ENCODE peak calls at places on chromosomes 13 and 19, in eight cellular contexts. Y is heart right ventricle, D is PC-9, Q is PC-3, G is A549, V is NT2/D1, E is heart left ventricle, H is AG10803. C is an unnamed sample.

GRCh38 chr13:30607908-30608307 is 9.8 kb upstream of the USPL1 start:
- DNase-seq in Y (no peak), D (no peak), Q (no peak), G (no peak), V (no peak), E (no peak), H (no peak), C (no peak)

GRCh38 chr13:77014906-77015685 is 11.9 kb downstream of the FBXL3 start:
- DNase-seq in Y (no peak), D (no peak), Q (no peak), G (no peak), V (no peak), E (no peak), H (no peak), C (no peak)

GRCh38 chr13:110593430-110594130 is 21.8 kb upstream of the NAXD start:
- DNase-seq in Y (no peak), D (peak), Q (peak), G (peak), V (no peak), E (no peak), H (peak), C (peak)

GRCh38 chr19:35107541-35107939 is 8.1 kb upstream of the FXYD3 start:
- DNase-seq in Y (no peak), D (peak), Q (peak), G (peak), V (no peak), E (no peak), H (peak), C (peak)

GRCh38 chr13:97653741-97654140 is 219.8 kb downstream of the RAP2A start:
- DNase-seq in Y (no peak), D (no peak), Q (peak), G (no peak), V (no peak), E (no peak), H (peak), C (peak)

GRCh38 chr19:31110331-31110730 is 238.9 kb downstream of the TSHZ3 start:
- DNase-seq in Y (no peak), D (no peak), Q (no peak), G (peak), V (no peak), E (no peak), H (peak), C (peak)

GRCh38 chr19:34461375-34462100 is 20.0 kb upstream of the WTIP start:
- DNase-seq in Y (no peak), D (no peak), Q (no peak), G (no peak), V (no peak), E (no peak), H (peak), C (peak)

GRCh38 chr13:39603424-39603947 is 493 bp upstream of the LHFPL6 start:
- DNase-seq in Y (peak), D (no peak), Q (peak), G (peak), V (no peak), E (peak), H (peak), C (peak)

GRCh38 chr13:98274921-98275487 is 97.9 kb upstream of the RNF113B start:
- DNase-seq in Y (no peak), D (no peak), Q (no peak), G (no peak), V (no peak), E (no peak), H (no peak), C (no peak)

GRCh38 chr13:59696229-59696628 is 467.5 kb downstream of the DIAPH3 start:
- DNase-seq in Y (no peak), D (no peak), Q (no peak), G (no peak), V (no peak), E (no peak), H (no peak), C (no peak)

GRCh38 chr19:33375760-33376159 is 2.3 kb downstream of the CEBPG start:
- DNase-seq in Y (no peak), D (no peak), Q (peak), G (no peak), V (no peak), E (no peak), H (peak), C (peak)

GRCh38 chr19:34089566-34089965 is 82.7 kb upstream of the LSM14A start:
- DNase-seq in Y (no peak), D (no peak), Q (no peak), G (no peak), V (no peak), E (no peak), H (no peak), C (no peak)

GRCh38 chr13:74747186-74747955 is 613.2 kb upstream of the KLF12 start:
- DNase-seq in Y (no peak), D (no peak), Q (no peak), G (no peak), V (no peak), E (no peak), H (no peak), C (no peak)

GRCh38 chr19:10552596-10553053 is 8.9 kb downstream of the ATG4D start:
- DNase-seq in Y (no peak), D (no peak), Q (peak), G (peak), V (no peak), E (no peak), H (no peak), C (no peak)

GRCh38 chr19:46298477-46299003 is 1.7 kb downstream of the HIF3A start:
- DNase-seq in Y (no peak), D (no peak), Q (no peak), G (no peak), V (no peak), E (no peak), H (no peak), C (no peak)

GRCh38 chr19:12774588-12775555 is at the start of gene HOOK2:
- DNase-seq in Y (peak), D (peak), Q (peak), G (no peak), V (no peak), E (no peak), H (no peak), C (no peak)

GRCh38 chr13:43008591-43008990 is 14.8 kb upstream of the DNAJC15 start:
- DNase-seq in Y (no peak), D (no peak), Q (no peak), G (no peak), V (no peak), E (no peak), H (peak), C (peak)

GRCh38 chr19:35710784-35711723 is 6.7 kb downstream of the ZBTB32 start:
- DNase-seq in Y (no peak), D (no peak), Q (no peak), G (no peak), V (no peak), E (no peak), H (no peak), C (no peak)

GRCh38 chr13:104586010-104586746 is 1520.0 kb upstream of the SLC10A2 start:
- DNase-seq in Y (no peak), D (no peak), Q (peak), G (no peak), V (no peak), E (no peak), H (no peak), C (peak)

GRCh38 chr13:63124863-63125262 is 1709.2 kb upstream of the PCDH20 start:
- DNase-seq in Y (no peak), D (no peak), Q (peak), G (peak), V (no peak), E (no peak), H (peak), C (peak)

GRCh38 chr13:107480130-107480529 is 735.2 kb downstream of the LIG4 start:
- DNase-seq in Y (no peak), D (no peak), Q (no peak), G (no peak), V (no peak), E (no peak), H (no peak), C (no peak)

GRCh38 chr19:39307233-39307821 is 11.1 kb downstream of the IFNL1 start:
- DNase-seq in Y (no peak), D (no peak), Q (no peak), G (no peak), V (peak), E (peak), H (no peak), C (no peak)

GRCh38 chr19:39479916-39480315 is 722 bp upstream of the TIMM50 start:
- DNase-seq in Y (no peak), D (no peak), Q (no peak), G (no peak), V (no peak), E (no peak), H (no peak), C (no peak)

GRCh38 chr19:52270266-52270885 is 989 bp downstream of the ZNF766 start:
- DNase-seq in Y (no peak), D (no peak), Q (no peak), G (peak), V (no peak), E (no peak), H (peak), C (no peak)

GRCh38 chr19:7247160-7247559 is 47.1 kb downstream of the INSR start:
- DNase-seq in Y (no peak), D (peak), Q (no peak), G (no peak), V (no peak), E (no peak), H (no peak), C (no peak)

GRCh38 chr13:88602786-88603777 is 931.9 kb downstream of the SLITRK5 start:
- DNase-seq in Y (no peak), D (no peak), Q (peak), G (no peak), V (no peak), E (no peak), H (no peak), C (no peak)

GRCh38 chr19:6828306-6828697 is 55.8 kb downstream of the VAV1 start:
- DNase-seq in Y (no peak), D (peak), Q (peak), G (peak), V (no peak), E (no peak), H (no peak), C (no peak)

DNA sequence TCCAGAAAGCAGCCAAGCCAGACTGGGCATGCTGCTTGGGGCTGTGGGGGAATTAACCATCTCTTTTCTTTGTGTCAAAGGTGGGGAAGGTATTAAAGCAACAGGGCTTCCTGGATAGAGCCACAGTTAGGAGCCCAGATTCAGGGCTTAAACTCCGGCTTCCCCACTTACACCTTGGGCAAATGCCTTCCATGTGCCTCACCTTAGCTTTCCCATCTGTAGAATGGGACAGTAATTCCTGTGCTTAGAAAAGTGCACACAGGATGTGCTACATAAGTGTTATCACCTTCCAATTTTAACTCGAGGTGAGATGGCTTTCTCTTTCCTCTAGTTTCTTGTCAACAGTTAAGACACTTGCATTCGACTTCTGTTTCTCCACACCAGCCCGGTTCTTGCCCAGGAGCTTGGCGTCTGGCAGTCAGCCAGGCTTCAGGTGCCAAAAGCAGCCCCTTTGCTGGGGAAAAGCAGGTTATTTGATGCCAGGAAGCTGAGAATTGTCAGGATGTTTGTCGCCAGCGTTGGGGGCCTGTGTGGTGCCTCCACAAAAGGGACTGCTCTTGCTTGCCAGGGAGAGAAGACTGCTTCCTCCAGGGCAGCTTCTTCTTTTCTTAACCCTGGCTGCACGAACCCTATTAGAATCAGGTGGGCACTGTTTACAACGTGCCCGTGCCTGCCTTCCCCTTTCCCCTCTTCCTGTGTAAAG is 79.2 kb downstream of the SIPA1L3 start:
- DNase-seq in Y (no peak), D (no peak), Q (no peak), G (no peak), V (no peak), E (no peak), H (no peak), C (no peak)
- H3K4me3 ChIP-seq in Y (no peak), D (no peak), Q (no peak), G (no peak), V (no peak), E (no peak), H (no peak), C (no peak)

GRCh38 chr13:25046274-25046984 is 49.5 kb upstream of the PABPC3 start:
- DNase-seq in Y (no peak), D (no peak), Q (no peak), G (no peak), V (no peak), E (no peak), H (no peak), C (no peak)
- H3K4me3 ChIP-seq in Y (peak), D (no peak), Q (no peak), G (peak), V (peak), E (no peak), H (peak), C (no peak)

DNA sequence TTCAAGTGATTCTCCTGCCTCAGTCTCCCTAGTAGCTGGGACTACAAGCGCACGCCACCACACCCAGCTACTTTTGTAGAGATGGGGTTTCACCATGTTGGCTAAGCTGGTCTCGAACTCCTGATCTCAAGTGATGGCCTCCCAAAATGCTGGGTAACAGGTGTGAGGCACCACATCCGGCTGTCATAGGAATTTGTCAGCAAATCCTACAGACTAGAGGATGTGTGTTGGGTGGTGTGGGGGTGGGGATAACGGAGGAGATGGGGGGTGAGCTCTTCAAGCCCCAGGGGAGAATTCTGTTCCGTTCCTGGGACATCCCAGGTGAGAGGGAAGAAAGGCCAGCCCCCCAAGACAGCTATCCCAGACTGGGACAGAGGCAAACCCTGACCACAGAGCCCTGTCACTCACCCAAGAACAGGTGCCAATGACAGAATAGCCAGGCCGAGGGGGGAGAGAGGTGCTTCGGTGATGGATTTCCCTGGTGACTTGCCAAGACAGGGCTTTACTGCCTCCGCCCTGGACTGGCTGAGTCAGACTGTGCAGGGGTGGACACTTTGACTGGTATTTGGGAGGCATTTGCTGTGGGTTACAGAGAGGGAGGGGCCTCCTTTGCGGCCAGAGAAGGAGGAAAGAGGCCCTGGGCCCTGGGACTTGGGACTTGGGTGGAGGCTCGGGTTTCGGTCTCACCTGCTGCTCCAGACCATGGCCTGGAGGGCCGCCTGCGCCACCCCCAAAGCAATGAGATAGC is 4.7 kb upstream of the EPS8L1 start:
- DNase-seq in Y (no peak), D (peak), Q (peak), G (peak), V (no peak), E (no peak), H (peak), C (peak)
- H3K4me3 ChIP-seq in Y (no peak), D (no peak), Q (no peak), G (no peak), V (no peak), E (no peak), H (no peak), C (no peak)

DNA sequence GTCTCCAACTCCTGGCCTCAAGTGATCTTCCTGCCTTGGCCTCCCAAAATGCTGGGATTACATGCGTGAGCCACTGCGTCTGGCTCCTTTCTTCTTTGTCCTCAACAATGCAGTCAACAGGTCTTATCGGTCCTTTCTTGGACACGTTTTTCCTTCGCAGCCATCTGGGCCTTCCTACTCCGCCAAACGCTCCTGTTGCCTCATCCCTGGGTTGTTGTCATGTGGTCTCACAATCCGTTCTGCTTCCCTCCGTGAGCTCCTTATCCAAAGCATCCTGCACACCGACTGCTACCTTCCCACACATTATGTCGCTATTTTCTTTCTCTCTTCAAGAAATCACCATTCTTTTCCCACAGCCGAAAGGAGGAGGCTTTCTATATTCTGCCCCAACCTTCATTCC is 306.8 kb downstream of the DCLK1 start:
- DNase-seq in Y (no peak), D (no peak), Q (no peak), G (no peak), V (no peak), E (no peak), H (no peak), C (no peak)
- H3K4me3 ChIP-seq in Y (no peak), D (no peak), Q (no peak), G (no peak), V (no peak), E (no peak), H (no peak), C (no peak)

DNA sequence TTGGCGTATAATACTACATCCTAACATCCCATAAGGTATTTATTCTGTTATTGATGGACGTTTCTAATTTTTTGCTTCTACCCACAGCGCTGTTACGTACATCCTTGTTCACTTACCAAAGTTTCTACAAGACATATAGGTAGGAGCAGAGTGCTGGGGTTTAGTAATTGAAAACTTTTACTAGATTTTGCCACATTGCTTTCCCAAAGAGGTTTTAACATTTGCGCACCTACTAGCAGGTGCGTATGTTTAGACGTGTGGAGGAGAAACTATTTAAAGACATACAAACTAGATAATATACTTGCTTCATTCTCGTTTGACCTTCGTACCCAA is 559 bp upstream of the RPL21 start:
- DNase-seq in Y (no peak), D (no peak), Q (no peak), G (no peak), V (no peak), E (no peak), H (no peak), C (no peak)
- H3K4me3 ChIP-seq in Y (peak), D (peak), Q (peak), G (peak), V (peak), E (peak), H (peak), C (peak)

DNA sequence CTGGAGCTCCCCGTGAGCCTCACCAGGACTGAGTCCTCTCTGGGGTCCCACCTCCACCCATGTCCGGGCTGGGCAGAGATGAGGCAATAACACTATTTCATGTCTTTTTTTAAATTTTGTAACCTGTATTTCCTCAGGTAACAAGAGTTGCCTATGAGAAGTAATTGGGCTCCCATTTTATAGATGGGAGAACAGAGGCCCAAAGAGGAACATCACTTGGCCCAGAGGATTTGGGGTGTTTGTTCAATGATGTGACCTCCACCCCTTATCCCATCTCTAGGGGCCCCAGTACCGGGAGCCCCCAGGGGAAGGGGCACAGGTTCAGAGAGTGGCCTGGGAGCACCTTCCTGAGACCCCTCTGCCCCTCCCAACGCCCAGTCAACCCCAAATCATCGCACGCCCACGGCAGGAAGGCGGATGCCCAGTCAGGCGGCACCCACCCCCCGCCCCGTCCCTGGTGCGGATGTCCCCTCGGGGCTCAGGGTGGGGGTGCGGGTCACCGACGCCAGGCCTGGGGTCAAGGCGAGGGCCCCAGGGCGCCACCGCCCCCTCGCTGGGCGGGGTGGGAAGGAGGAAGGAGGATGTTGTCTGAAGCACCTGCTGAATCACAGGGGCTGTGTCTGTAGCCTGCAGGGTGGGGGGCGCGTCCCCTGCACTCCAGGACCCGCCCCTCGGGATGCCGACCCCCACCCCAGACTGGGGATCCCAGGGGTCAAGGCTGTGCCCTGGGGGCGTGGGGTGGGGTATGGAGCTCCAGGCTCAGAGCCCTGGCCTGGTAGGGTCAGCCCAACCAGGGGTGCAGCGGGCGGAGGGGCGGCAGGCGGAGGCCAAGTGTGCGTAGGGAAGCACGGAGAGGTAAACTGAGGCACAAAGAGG is 9.0 kb upstream of the CIRBP start:
- DNase-seq in Y (no peak), D (peak), Q (no peak), G (peak), V (no peak), E (peak), H (no peak), C (no peak)
- H3K4me3 ChIP-seq in Y (peak), D (peak), Q (peak), G (peak), V (peak), E (no peak), H (peak), C (no peak)

GRCh38 chr13:41722684-41723083 is 238.2 kb downstream of the VWA8 start:
- DNase-seq in Y (no peak), D (no peak), Q (no peak), G (no peak), V (no peak), E (no peak), H (no peak), C (no peak)
- H3K4me3 ChIP-seq in Y (no peak), D (no peak), Q (no peak), G (no peak), V (no peak), E (no peak), H (no peak), C (no peak)

DNA sequence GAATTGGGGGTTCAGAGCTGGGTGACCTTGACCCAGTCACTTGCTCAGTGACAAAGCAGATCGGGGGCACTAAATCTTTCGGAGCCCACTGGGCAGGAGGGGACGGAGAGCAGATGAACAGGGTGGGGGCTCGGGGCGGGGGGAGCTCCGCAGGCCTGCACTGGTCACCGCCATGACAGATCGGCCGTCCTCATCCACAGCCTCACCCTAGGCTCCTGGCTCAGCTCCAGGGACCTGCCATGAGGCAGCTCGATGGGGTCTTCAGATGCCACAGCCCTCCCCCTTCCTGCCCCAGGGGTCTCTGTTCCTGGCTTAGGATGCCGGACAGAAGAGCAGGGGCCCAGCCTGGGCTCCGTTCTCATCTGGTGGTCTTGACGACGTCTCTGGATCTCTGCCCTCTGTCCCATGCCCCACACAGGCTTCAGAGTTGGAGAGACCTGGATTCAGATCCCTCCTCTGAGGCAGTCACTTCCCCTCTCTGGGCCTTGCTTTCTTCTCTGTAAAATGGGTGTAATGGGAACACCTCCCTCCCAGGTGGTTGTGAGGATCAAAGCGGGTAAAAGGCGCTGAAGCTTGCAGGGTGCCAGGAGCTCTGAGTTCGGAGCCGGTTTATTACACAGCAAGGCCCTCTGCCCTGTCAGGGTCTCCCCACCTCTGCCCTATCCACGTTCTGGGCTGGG is 3.0 kb downstream of the KDM4B start:
- DNase-seq in Y (no peak), D (no peak), Q (no peak), G (no peak), V (no peak), E (no peak), H (no peak), C (no peak)
- H3K4me3 ChIP-seq in Y (no peak), D (no peak), Q (peak), G (no peak), V (no peak), E (no peak), H (peak), C (peak)